ENCODE peak calls at places on chromosomes 2 and 18, in five cellular contexts. C is GM12878, M is heart left ventricle, Z is lung, N is kidney epithelial cell. T is an unnamed sample.

GRCh38 chr2:235026137-235026536 is 74.3 kb downstream of the SH3BP4 start:
- DNase-seq in M (no peak), C (no peak), Z (no peak), N (peak), T (no peak)

GRCh38 chr2:71548589-71549485 is 95.5 kb downstream of the DYSF start:
- DNase-seq in N (no peak), Z (peak), M (peak), C (no peak), T (peak)

GRCh38 chr2:75465317-75465998 is 95.3 kb downstream of the EVA1A start:
- DNase-seq in M (no peak), N (no peak), Z (no peak), C (no peak), T (no peak)

GRCh38 chr2:218026244-218026643 is 23.4 kb upstream of the TNS1 start:
- DNase-seq in M (no peak), N (no peak), C (no peak), Z (no peak), T (no peak)

GRCh38 chr2:134225841-134226240 is 28.0 kb upstream of the MGAT5 start:
- DNase-seq in M (no peak), C (no peak), Z (no peak), N (no peak), T (no peak)

GRCh38 chr2:47905454-47906260 is 641 bp downstream of the FBXO11 start:
- DNase-seq in M (peak), Z (peak), N (no peak), C (no peak), T (peak)

GRCh38 chr2:197210450-197210849 is 100.1 kb downstream of the ANKRD44 start:
- DNase-seq in Z (no peak), M (no peak), N (no peak), C (no peak), T (no peak)

GRCh38 chr2:180676520-180676919 is 303.9 kb upstream of the UBE2E3 start:
- DNase-seq in M (no peak), C (no peak), N (no peak), Z (no peak), T (no peak)

GRCh38 chr18:63177822-63178525 is 141.6 kb downstream of the BCL2 start:
- DNase-seq in C (no peak), Z (no peak), M (peak), N (no peak), T (no peak)

GRCh38 chr2:6556755-6557154 is 309.0 kb downstream of the CMPK2 start:
- DNase-seq in N (peak), Z (no peak), M (no peak), C (no peak), T (no peak)

GRCh38 chr2:233764264-233764663 is 4.2 kb downstream of the UGT1A1 start:
- DNase-seq in C (no peak), Z (no peak), N (peak), M (no peak), T (no peak)

GRCh38 chr2:127479219-127479825 is 47.0 kb downstream of the IWS1 start:
- DNase-seq in C (peak), Z (no peak), N (peak), M (no peak), T (no peak)

GRCh38 chr2:70919672-70920366 is 15.9 kb upstream of the ATP6V1B1 start:
- DNase-seq in N (peak), C (no peak), Z (peak), M (peak), T (peak)

GRCh38 chr2:120504936-120505705 is 159.2 kb downstream of the INHBB start:
- DNase-seq in M (no peak), Z (no peak), N (no peak), C (no peak), T (no peak)

GRCh38 chr2:26327291-26328272 is 18.4 kb upstream of the SELENOI start:
- DNase-seq in Z (no peak), C (no peak), M (no peak), N (no peak), T (no peak)

GRCh38 chr2:241777686-241778627 is 1.3 kb downstream of the GAL3ST2 start:
- DNase-seq in C (no peak), N (no peak), M (no peak), Z (peak), T (no peak)
- H3K4me3 ChIP-seq in C (no peak), N (no peak), M (no peak), Z (no peak), T (no peak)

GRCh38 chr2:172927381-172928357 is 148.0 kb upstream of the MAP3K20 start:
- DNase-seq in N (no peak), C (no peak), Z (peak), M (peak), T (no peak)
- H3K4me3 ChIP-seq in N (no peak), C (no peak), Z (no peak), M (no peak), T (peak)

DNA sequence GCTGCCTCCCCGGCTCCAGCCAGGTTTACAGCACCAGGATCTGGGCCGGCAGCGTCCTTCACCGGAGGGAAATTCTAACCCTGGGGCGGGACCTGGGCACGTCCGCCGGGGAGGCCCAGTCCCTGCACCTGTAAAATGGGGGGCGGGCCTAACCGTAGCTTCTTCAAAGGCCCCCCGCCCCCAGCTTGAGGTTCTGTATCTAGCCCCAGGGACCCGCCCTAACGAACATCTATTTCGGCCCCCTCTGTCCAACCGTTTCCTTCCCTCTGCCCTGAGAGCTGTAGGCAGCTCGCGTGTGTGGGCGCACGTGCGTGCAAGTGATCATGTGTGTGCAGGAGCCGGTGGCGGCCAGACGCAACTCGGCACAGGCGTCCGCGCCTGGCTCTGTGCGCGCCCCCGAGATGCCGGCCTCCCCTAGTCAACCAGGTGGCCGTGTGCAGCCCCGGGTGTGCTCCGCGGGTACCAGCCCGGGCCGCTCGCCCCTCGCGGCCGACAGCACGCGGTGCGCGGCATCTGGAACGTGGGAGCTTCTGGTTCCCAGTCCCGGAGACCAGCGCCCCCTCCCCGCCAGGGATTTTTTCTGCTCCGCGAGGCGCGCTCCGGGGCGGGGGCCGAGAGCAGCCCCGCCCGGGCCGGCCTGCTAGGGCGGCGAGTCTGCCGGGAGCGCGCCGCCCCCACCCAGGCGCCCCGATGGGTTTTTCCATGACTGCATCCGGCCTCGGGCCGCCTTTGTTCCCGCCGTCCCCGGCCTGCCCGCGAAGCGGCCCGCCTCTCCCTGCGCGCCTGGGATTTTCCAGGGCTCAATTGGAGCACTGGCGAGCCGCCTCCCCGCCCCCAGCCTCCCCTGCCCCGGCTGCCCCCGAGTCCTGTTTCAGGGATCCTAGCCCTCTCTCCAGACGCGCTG is 21.2 kb downstream of the TEX44 start:
- DNase-seq in Z (peak), N (peak), M (peak), C (peak), T (peak)
- H3K4me3 ChIP-seq in Z (peak), N (peak), M (peak), C (peak), T (peak)

GRCh38 chr2:18413794-18414396 is 146.6 kb downstream of the RDH14 start:
- DNase-seq in M (peak), C (no peak), N (peak), Z (peak), T (no peak)
- H3K4me3 ChIP-seq in M (no peak), C (no peak), N (no peak), Z (no peak), T (no peak)

GRCh38 chr18:57627488-57627887 is 5.9 kb upstream of the NARS1 start:
- DNase-seq in Z (no peak), N (peak), C (no peak), M (no peak), T (no peak)

GRCh38 chr18:57631697-57632096 is 10.1 kb upstream of the NARS1 start:
- DNase-seq in M (no peak), C (no peak), N (no peak), Z (no peak), T (no peak)

GRCh38 chr18:57630002-57630758 is 8.5 kb upstream of the NARS1 start:
- DNase-seq in C (peak), Z (peak), M (peak), N (peak), T (peak)

GRCh38 chr18:57630759-57631660 is 9.4 kb upstream of the NARS1 start:
- DNase-seq in N (peak), Z (no peak), C (peak), M (no peak), T (no peak)

DNA sequence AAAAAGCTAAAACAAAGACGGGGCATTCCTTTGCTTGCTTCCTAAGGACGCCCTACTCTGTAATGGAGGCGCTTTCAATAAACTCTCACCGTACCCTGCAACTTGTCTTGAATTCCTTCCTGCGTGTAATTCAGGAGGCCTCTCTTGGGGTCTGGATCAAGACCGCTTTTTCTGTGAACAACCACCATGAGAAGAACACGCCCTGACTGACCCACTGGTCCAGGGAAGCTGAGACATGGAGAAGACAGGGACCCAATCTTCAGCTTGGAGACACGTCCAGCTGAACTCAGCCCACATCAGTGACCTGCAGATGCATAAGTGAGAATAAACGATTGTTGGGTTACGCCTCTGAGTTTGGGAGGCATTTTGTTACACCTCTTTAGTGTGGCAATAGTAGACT is 7.8 kb upstream of the NARS1 start:
- DNase-seq in M (no peak), Z (no peak), C (no peak), N (no peak), T (no peak)
- H3K4me3 ChIP-seq in M (peak), Z (no peak), C (peak), N (no peak), T (peak)

DNA sequence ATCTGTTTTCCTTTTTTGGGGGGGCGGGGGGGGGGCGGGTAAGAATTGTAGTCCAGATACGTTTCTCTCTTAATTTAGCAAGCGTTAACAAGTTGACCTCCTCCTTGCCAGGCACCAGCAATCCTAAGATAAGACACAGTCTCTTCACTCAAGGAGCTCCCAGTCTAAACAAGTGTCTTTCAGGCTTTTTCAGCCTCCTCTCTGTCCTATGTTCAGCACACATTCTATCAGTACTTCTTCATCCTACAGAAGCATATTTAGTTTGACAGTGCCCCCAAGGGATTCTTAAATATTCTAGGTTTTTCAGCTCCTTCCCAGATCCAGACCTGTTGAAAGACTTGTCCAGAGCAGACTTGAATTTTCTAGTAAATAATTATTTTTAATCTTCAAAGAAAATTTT is 2.7 kb downstream of the PPP1CB start:
- DNase-seq in N (no peak), M (no peak), Z (no peak), C (no peak), T (no peak)
- H3K4me3 ChIP-seq in N (peak), M (no peak), Z (no peak), C (peak), T (peak)

GRCh38 chr2:149119358-149119757 is 80.9 kb downstream of the LYPD6B start:
- DNase-seq in C (no peak), N (no peak), Z (no peak), M (no peak), T (no peak)
- H3K4me3 ChIP-seq in C (no peak), N (no peak), Z (no peak), M (no peak), T (no peak)

DNA sequence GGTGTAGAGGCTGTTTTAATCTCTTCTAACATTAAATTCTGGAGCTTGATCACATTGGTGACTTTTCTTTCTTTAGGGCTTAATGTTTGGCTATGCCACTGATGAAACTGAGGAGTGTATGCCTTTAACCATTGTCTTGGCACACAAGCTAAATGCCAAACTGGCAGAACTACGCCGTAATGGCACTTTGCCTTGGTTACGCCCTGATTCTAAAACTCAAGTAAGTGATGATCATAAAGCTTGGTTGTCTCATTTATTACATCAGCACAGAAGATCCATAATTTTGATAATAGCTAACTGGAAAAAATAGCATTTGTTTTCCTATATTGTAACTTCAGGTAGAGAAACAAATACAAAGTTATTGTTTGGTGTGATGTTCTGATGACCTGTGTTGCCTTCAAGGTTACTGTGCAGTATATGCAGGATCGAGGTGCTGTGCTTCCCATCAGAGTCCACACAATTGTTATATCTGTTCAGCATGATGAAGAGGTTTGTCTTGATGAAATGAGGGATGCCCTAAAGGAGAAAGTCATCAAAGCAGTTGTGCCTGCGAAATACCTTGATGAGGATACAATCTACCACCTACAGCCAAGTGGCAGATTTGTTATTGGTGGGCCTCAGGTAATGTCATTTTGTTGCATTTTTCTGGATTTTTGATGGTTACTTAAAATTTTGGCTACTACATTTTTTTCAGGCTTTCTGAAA is 2.9 kb downstream of the MAT2A start:
- DNase-seq in N (no peak), Z (no peak), M (no peak), C (no peak), T (no peak)
- H3K4me3 ChIP-seq in N (peak), Z (no peak), M (peak), C (peak), T (peak)

DNA sequence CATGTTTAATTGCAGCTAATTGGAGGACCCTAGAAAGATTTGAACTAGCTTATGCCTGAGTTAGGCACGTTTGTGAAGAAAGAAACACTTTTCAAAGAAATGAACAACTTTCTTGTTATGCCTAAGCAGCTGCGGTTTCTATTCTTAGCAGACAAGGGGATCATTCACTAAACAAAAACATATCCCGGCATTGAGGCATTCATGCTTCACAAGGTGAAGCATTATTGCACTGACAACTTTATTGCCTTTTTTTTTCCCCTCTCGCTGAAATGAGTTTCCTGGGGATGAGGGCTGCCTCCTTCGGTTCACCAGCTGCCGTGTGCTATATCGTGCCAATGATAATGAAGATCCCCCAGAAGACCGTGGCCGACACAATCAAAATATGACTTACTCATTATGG is 288.2 kb upstream of the ST6GAL2 start:
- DNase-seq in M (no peak), N (no peak), C (no peak), Z (no peak), T (no peak)
- H3K4me3 ChIP-seq in M (no peak), N (no peak), C (no peak), Z (no peak), T (no peak)

GRCh38 chr2:68426446-68426845 is 40.6 kb downstream of the FBXO48 start:
- DNase-seq in C (no peak), M (no peak), Z (no peak), N (no peak), T (no peak)
- H3K4me3 ChIP-seq in C (peak), M (no peak), Z (no peak), N (no peak), T (no peak)